ENCODE peak calls at places on chromosomes 5 and 9, in nine cellular contexts. X is CD8-positive, alpha-beta T cell; G is SK-N-SH; N is breast epithelium; M is A549; T is GM23248; P is neural progenitor cell; H is colonic mucosa; A is OCI-LY7. K is an unnamed sample.

GRCh38 chr9:132639322-132639721 is 30.5 kb downstream of the DDX31 start:
- DNase-seq in A (no peak), P (no peak), T (no peak), M (no peak), X (no peak), N (no peak), G (no peak), H (peak; percentile 72), K (no peak)

GRCh38 chr9:23375511-23375910 is 450.5 kb downstream of the ELAVL2 start:
- DNase-seq in X (no peak), H (no peak), G (no peak), A (no peak), N (no peak), M (no peak), T (peak; percentile 83), P (no peak), K (no peak)

GRCh38 chr9:106479679-106480078 is 383.3 kb upstream of the ZNF462 start:
- DNase-seq in H (no peak), A (no peak), X (no peak), T (peak; percentile 12), M (no peak), G (no peak), P (no peak), N (no peak), K (no peak)

GRCh38 chr5:57429513-57430120 is 53.0 kb downstream of the ACTBL2 start:
- DNase-seq in X (no peak), G (no peak), N (no peak), H (no peak), M (no peak), T (no peak), P (no peak), A (no peak), K (no peak)

GRCh38 chr9:98045234-98046160 is 11.0 kb upstream of the NANS start:
- DNase-seq in P (no peak), M (peak; percentile 47), N (no peak), X (no peak), T (no peak), G (no peak), H (no peak), A (peak; percentile 92), K (no peak)

GRCh38 chr9:2017459-2018161 is 2.5 kb downstream of the SMARCA2 start:
- DNase-seq in X (peak; percentile 69), P (peak; percentile 65), H (peak; percentile 75), A (peak; percentile 78), M (peak; percentile 76), G (peak; percentile 70), N (peak; percentile 67), T (peak; percentile 89), K (peak; percentile 77)

GRCh38 chr9:105063665-105064247 is 135.8 kb upstream of the ABCA1 start:
- DNase-seq in T (peak; percentile 91), M (peak; percentile 58), P (no peak), A (no peak), X (no peak), N (no peak), G (no peak), H (peak; percentile 24), K (peak; percentile 38)

GRCh38 chr9:74821636-74822035 is 66.1 kb downstream of the TRPM6 start:
- DNase-seq in X (no peak), M (no peak), N (no peak), G (no peak), A (no peak), T (no peak), H (no peak), P (no peak), K (no peak)

GRCh38 chr9:132041825-132042224 is 37.8 kb downstream of the MED27 start:
- DNase-seq in T (no peak), G (peak; percentile 60), A (no peak), M (no peak), P (no peak), X (no peak), N (no peak), H (no peak), K (no peak)

GRCh38 chr9:91905958-91906585 is 44.0 kb downstream of the ROR2 start:
- DNase-seq in X (peak; percentile 33), H (no peak), T (no peak), N (no peak), M (no peak), A (peak; percentile 40), P (no peak), G (no peak), K (peak; percentile 54)

GRCh38 chr5:149371296-149371962 is 7.7 kb downstream of the IL17B start:
- DNase-seq in X (peak; percentile 46), P (peak; percentile 83), G (peak; percentile 83), M (peak; percentile 62), A (peak; percentile 77), T (peak; percentile 73), N (no peak), H (peak; percentile 71), K (peak; percentile 67)

GRCh38 chr5:83255268-83255667 is 177.9 kb downstream of the XRCC4 start:
- DNase-seq in G (no peak), H (no peak), T (peak; percentile 69), X (no peak), A (no peak), P (no peak), M (no peak), N (no peak), K (no peak)

GRCh38 chr5:20680718-20681302 is 692.8 kb upstream of the CDH18 start:
- DNase-seq in H (no peak), A (no peak), N (no peak), G (no peak), P (peak; percentile 11), X (no peak), T (peak; percentile 10), M (no peak), K (no peak)

GRCh38 chr9:132575005-132575609 is 7.3 kb upstream of the BARHL1 start:
- DNase-seq in H (peak; percentile 70), G (peak; percentile 93), T (peak; percentile 83), P (peak; percentile 93), M (peak; percentile 75), A (peak; percentile 79), X (no peak), N (peak; percentile 69), K (peak; percentile 67)

GRCh38 chr9:136505406-136506403 is 22.9 kb upstream of the SEC16A start:
- DNase-seq in H (no peak), G (no peak), P (no peak), T (no peak), M (no peak), X (no peak), A (no peak), N (no peak), K (no peak)

GRCh38 chr9:16985559-16986348 is 115.3 kb upstream of the BNC2 start:
- DNase-seq in G (no peak), H (no peak), T (peak; percentile 90), M (peak; percentile 19), P (no peak), X (no peak), A (no peak), N (no peak), K (no peak)

GRCh38 chr9:109001275-109001676 is 12.0 kb downstream of the CTNNAL1 start:
- DNase-seq in N (no peak), M (peak; percentile 43), G (no peak), P (no peak), A (no peak), X (no peak), T (peak; percentile 92), H (no peak), K (no peak)

GRCh38 chr5:72661405-72661804 is 154.2 kb upstream of the ZNF366 start:
- DNase-seq in T (peak; percentile 51), M (peak; percentile 19), X (no peak), P (no peak), N (no peak), G (no peak), A (no peak), H (no peak), K (no peak)

GRCh38 chr5:150485770-150486401 is 22.0 kb upstream of the NDST1 start:
- DNase-seq in N (no peak), X (peak; percentile 4), T (peak; percentile 69), P (peak; percentile 81), M (peak; percentile 48), A (peak; percentile 46), G (peak; percentile 93), H (peak; percentile 68), K (peak; percentile 66)
- H3K4me3 ChIP-seq in N (peak overlapping the region; percentile 95), X (peak overlapping the region; percentile 41), T (peak overlapping the region; percentile 80), P (peak overlapping the region; percentile 99), M (peak overlapping the region; percentile 87), A (peak overlapping the region; percentile 92), G (peak overlapping the region; percentile 89), H (peak overlapping the region; percentile 93), K (peak overlapping the region; percentile 97)

GRCh38 chr5:87912419-87912818 is 356.2 kb downstream of the TMEM161B start:
- DNase-seq in H (no peak), P (no peak), N (no peak), T (no peak), A (no peak), G (no peak), M (no peak), X (no peak), K (no peak)
- H3K4me1 ChIP-seq in H (no peaks in the 10 kb centered on the region), P (peaks cover 8% of the 10 kb centered on the region), N (no peaks in the 10 kb centered on the region), T (no peaks in the 10 kb centered on the region), A (no peaks in the 10 kb centered on the region), G (no peaks in the 10 kb centered on the region), M (no peaks in the 10 kb centered on the region), X (no peaks in the 10 kb centered on the region), K (no peaks in the 10 kb centered on the region)

DNA sequence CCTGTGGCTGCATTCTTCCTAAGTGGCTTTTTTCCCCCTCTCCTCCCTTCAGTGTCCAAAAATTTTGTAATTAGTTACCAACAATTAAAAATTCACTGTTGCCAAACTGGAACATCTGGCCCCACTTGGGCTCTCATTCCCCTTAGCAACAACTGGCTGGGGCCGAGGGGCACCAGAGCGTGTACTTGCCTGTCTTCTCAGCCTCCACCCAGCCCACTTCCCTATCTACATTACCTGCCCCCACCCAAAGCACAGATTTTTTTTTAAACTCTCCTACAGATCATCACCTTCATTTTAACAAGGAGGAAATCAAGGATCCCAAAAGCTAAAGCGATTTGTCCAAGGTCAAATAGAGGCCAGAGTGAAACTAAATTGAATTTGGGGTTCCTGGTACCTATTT is 278.8 kb downstream of the EBF1 start:
- DNase-seq in A (peak; percentile 82), T (no peak), H (no peak), P (no peak), M (no peak), G (no peak), X (no peak), N (no peak), K (no peak)
- H3K4me3 ChIP-seq in A (peak overlapping the region; percentile 47), T (peak overlapping the region; percentile 38), H (no peak overlapping the region), P (no peak overlapping the region), M (no peak overlapping the region), G (no peak overlapping the region), X (no peak overlapping the region), N (no peak overlapping the region), K (no peak overlapping the region)

GRCh38 chr5:95930141-95930540 is 31.5 kb downstream of the ELL2 start:
- DNase-seq in G (no peak), T (no peak), H (no peak), P (no peak), N (no peak), X (no peak), A (no peak), M (no peak), K (no peak)

GRCh38 chr5:95928724-95929253 is 32.9 kb downstream of the ELL2 start:
- DNase-seq in M (no peak), A (no peak), N (no peak), G (no peak), P (no peak), X (no peak), H (no peak), T (no peak), K (no peak)

GRCh38 chr5:95931118-95931833 is 30.4 kb downstream of the ELL2 start:
- DNase-seq in G (no peak), T (no peak), N (no peak), X (no peak), H (no peak), P (no peak), A (no peak), M (no peak), K (no peak)

GRCh38 chr5:95932941-95933340 is 28.7 kb downstream of the ELL2 start:
- DNase-seq in A (no peak), T (no peak), N (no peak), P (no peak), H (no peak), X (no peak), G (no peak), M (no peak), K (no peak)

GRCh38 chr5:95930541-95930940 is 31.1 kb downstream of the ELL2 start:
- DNase-seq in A (no peak), N (no peak), H (no peak), M (no peak), P (no peak), X (no peak), T (peak; percentile 43), G (no peak), K (no peak)
- H3K4me1 ChIP-seq in A (no peaks in the 10 kb centered on the region), N (peaks cover 3% of the 10 kb centered on the region), H (no peaks in the 10 kb centered on the region), M (peaks cover 14% of the 10 kb centered on the region), P (peaks cover 18% of the 10 kb centered on the region), X (no peaks in the 10 kb centered on the region), T (peaks cover 74% of the 10 kb centered on the region), G (no peaks in the 10 kb centered on the region), K (peaks cover 62% of the 10 kb centered on the region)

K was measured in pancreas.